ENCODE peak calls at places on chromosome 21, in six cellular contexts. G is trophoblast cell, U is neuronal stem cell, X is mesenchymal stem cell, A is H1, E is IMR-90. T is an unnamed sample.

GRCh38 chr21:45950740-45951515 is 30.6 kb upstream of the COL6A1 start:
- DNase-seq in G (peak; percentile 8), E (peak; percentile 48), U (no peak), A (no peak), X (no peak), T (no peak)

GRCh38 chr21:25826652-25827051 is 91.9 kb downstream of the GABPA start:
- DNase-seq in U (no peak), A (no peak), G (no peak), E (no peak), X (no peak), T (no peak)

GRCh38 chr21:45898028-45898350 is 83.6 kb upstream of the COL6A1 start:
- DNase-seq in G (no peak), X (no peak), A (no peak), U (no peak), E (no peak), T (no peak)

GRCh38 chr21:37208741-37209225 is 58.4 kb downstream of the VPS26C start:
- DNase-seq in U (no peak), G (no peak), X (no peak), E (no peak), A (no peak), T (no peak)

GRCh38 chr21:16912075-16912474 is 600.8 kb upstream of the CXADR start:
- DNase-seq in A (no peak), U (no peak), G (peak; percentile 3), E (peak; percentile 22), X (no peak), T (no peak)

GRCh38 chr21:25688284-25689035 is 46.2 kb downstream of the ATP5PF start:
- DNase-seq in U (no peak), E (no peak), G (peak; percentile 72), X (no peak), A (no peak), T (no peak)

GRCh38 chr21:32136546-32136945 is 142.3 kb downstream of the MIS18A start:
- DNase-seq in U (no peak), A (no peak), E (no peak), G (no peak), X (no peak), T (no peak)

GRCh38 chr21:21712761-21713558 is 714.8 kb downstream of the NCAM2 start:
- DNase-seq in A (no peak), U (no peak), G (no peak), X (peak; percentile 2), E (peak; percentile 62), T (no peak)

GRCh38 chr21:25578070-25578961 is 29.0 kb downstream of the MRPL39 start:
- DNase-seq in E (peak; percentile 36), A (no peak), G (no peak), U (no peak), X (no peak), T (no peak)

GRCh38 chr21:38817371-38818335 is 11.9 kb downstream of the ETS2 start:
- DNase-seq in U (no peak), A (no peak), X (peak; percentile 89), E (peak; percentile 79), G (peak; percentile 40), T (no peak)

GRCh38 chr21:37130971-37131370 is 57.9 kb downstream of the TTC3 start:
- DNase-seq in G (no peak), U (no peak), E (peak; percentile 44), A (no peak), X (no peak), T (no peak)

GRCh38 chr21:40765771-40766170 is 81.2 kb downstream of the DSCAM start:
- DNase-seq in X (no peak), A (no peak), U (no peak), E (no peak), G (no peak), T (no peak)

GRCh38 chr21:39666681-39667315 is 54.1 kb downstream of the B3GALT5 start:
- DNase-seq in A (no peak), U (no peak), G (no peak), E (no peak), X (no peak), T (no peak)

GRCh38 chr21:37675202-37675801 is 241.0 kb downstream of the KCNJ6 start:
- DNase-seq in U (peak; percentile 64), G (peak; percentile 81), A (peak; percentile 96), E (peak; percentile 38), X (peak; percentile 38), T (peak; percentile 82)

GRCh38 chr21:17548262-17548661 is 35.4 kb downstream of the CXADR start:
- DNase-seq in A (no peak), E (peak; percentile 39), G (no peak), X (no peak), U (no peak), T (no peak)

GRCh38 chr21:36709868-36710728 is 11.2 kb downstream of the SIM2 start:
- DNase-seq in G (no peak), A (peak; percentile 66), X (no peak), E (no peak), U (peak; percentile 33), T (peak; percentile 64)

GRCh38 chr21:39804264-39804663 is 59.3 kb downstream of the IGSF5 start:
- DNase-seq in G (no peak), U (no peak), X (no peak), A (no peak), E (no peak), T (no peak)

GRCh38 chr21:38351176-38351959 is 94.6 kb downstream of the KCNJ15 start:
- DNase-seq in G (no peak), U (no peak), A (no peak), E (peak; percentile 16), X (no peak), T (no peak)

GRCh38 chr21:46421756-46422555 is 36.7 kb upstream of the DIP2A start:
- DNase-seq in U (no peak), X (no peak), A (no peak), G (no peak), E (no peak), T (no peak)

GRCh38 chr21:46100426-46100825 is 2.5 kb downstream of the COL6A2 start:
- DNase-seq in X (peak; percentile 76), A (no peak), G (no peak), U (no peak), E (peak; percentile 64), T (no peak)

GRCh38 chr21:45498646-45499000 is 43.6 kb downstream of the SLC19A1 start:
- DNase-seq in X (no peak), A (no peak), G (peak; percentile 39), E (no peak), U (no peak), T (no peak)

GRCh38 chr21:35933466-35933865 is 126.9 kb downstream of the SETD4 start:
- DNase-seq in X (peak; percentile 90), G (peak; percentile 44), E (peak; percentile 86), A (no peak), U (no peak), T (no peak)

GRCh38 chr21:43315244-43316137 is 111.4 kb downstream of the SIK1 start:
- DNase-seq in X (no peak), A (no peak), E (no peak), U (no peak), G (no peak), T (no peak)

GRCh38 chr21:43312011-43312410 is 114.9 kb downstream of the SIK1 start:
- DNase-seq in A (no peak), G (no peak), X (no peak), U (no peak), E (no peak), T (no peak)

GRCh38 chr21:43312751-43313169 is 114.2 kb downstream of the SIK1 start:
- DNase-seq in X (no peak), A (no peak), E (no peak), U (no peak), G (no peak), T (peak; percentile 56)

GRCh38 chr21:43313221-43313938 is 113.6 kb downstream of the SIK1 start:
- DNase-seq in E (no peak), A (no peak), U (no peak), G (no peak), X (no peak), T (no peak)

GRCh38 chr21:43313939-43314405 is 113.0 kb downstream of the SIK1 start:
- DNase-seq in U (no peak), A (no peak), G (no peak), X (no peak), E (no peak), T (no peak)
- H4K91ac ChIP-seq in U (no peak overlapping the region), A (peak overlapping the region; percentile 94), G (no peak overlapping the region), X (no peak overlapping the region), E (no peak overlapping the region), T (no peak overlapping the region)

GRCh38 chr21:15759469-15759868 is 29.7 kb downstream of the USP25 start:
- DNase-seq in X (no peak), U (no peak), E (no peak), A (no peak), G (no peak), T (no peak)
- H4K91ac ChIP-seq in X (no peak overlapping the region), U (no peak overlapping the region), E (no peak overlapping the region), A (no peak overlapping the region), G (no peak overlapping the region), T (no peak overlapping the region)

DNA sequence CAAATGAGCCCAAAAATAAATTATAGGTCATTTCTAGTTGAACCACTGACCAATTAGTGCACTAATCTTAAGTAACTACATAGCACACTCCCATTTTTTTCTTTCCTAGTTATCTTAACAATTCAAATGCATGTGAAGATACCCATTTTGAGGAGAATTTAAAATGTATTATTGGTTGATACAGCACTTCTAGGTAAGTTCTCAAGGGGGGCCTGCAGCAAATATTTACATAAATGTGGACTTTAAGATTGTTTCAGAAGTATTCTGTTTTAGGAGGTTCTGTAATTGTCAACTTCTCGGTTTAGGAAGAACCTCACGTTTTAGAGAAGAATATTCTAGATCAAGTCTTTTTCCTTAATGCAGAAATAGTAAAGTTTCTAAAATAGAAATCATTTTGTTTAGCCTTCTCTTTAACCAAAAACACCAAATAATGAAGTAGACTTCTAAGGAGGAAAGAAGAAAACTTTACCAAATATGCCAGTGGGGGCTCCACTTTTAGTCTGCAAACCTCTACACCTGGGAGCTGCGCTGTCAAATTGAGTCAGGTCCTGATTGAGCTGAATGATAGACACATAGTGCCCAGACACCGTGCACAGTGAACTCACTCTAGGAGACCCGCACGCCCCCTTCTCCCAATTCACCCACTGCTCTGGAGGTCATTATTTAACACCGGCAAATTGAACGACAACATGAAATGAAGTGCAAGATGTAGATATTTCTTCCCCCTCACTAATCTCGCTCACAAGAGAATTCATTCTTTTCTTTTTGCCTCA is 144.4 kb downstream of the RUNX1 start:
- DNase-seq in X (no peak), U (no peak), G (no peak), A (no peak), E (no peak), T (no peak)
- H4K91ac ChIP-seq in X (no peak overlapping the region), U (no peak overlapping the region), G (no peak overlapping the region), A (no peak overlapping the region), E (no peak overlapping the region), T (no peak overlapping the region)

GRCh38 chr21:23886828-23887708 is 1720.2 kb downstream of the MRPL39 start:
- DNase-seq in X (no peak), G (no peak), A (no peak), E (no peak), U (no peak), T (no peak)

GRCh38 chr21:23890652-23891051 is 1716.6 kb downstream of the MRPL39 start:
- DNase-seq in E (no peak), A (no peak), X (no peak), U (no peak), G (no peak), T (no peak)

DNA sequence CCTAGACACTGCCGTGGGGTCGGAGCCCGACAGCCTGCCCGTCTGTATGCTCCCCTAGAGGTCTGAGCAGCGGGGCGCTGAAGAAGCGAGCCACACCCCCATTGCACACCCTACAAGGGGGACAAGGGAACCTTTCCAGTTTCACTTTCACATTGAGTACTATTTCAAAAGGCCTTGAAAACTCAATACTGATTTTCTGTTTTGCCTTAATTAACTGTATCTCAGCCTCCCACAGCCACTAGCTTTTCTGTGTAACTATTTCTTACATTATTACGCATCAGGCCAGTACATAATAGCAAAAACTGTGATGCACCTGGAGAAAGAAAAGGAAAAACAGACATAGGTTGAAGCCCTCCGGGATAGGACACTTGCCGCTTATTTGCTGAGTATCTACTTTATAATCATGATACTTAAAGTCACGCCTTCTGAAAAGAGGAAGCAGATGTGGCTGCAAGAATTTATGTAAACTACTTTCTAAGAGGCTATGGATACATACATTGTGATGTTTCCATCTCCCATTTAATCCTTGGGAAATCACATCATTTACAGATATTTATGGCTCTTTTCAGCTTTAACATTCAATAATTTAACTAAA is 1719.5 kb downstream of the MRPL39 start:
- DNase-seq in G (no peak), E (no peak), A (no peak), X (no peak), U (no peak), T (no peak)
- H4K91ac ChIP-seq in G (no peak overlapping the region), E (no peak overlapping the region), A (no peak overlapping the region), X (no peak overlapping the region), U (no peak overlapping the region), T (no peak overlapping the region)